ENCODE peak calls at places on chromosomes 6 and 20, in seven cellular contexts. One of them, this sample, is unnamed.
A peak's percentile ranks its signal among the peaks of the same experiment; 100 is the strongest.

GRCh38 chr20:61925555-61926252 is 140.0 kb downstream of the TAF4 start:
- DNase-seq in A549: no peak
- DNase-seq in mesenchymal stem cell: no peak
- DNase-seq in transverse colon: no peak
- DNase-seq in small intestine: no peak
- DNase-seq in SJSA1: peak; percentile 63
- DNase-seq in tibial artery: no peak
- DNase-seq in this sample: no peak

GRCh38 chr20:47605673-47606413 is 104.2 kb downstream of the NCOA3 start:
- DNase-seq in A549: no peak
- DNase-seq in mesenchymal stem cell: no peak
- DNase-seq in transverse colon: no peak
- DNase-seq in small intestine: no peak
- DNase-seq in SJSA1: no peak
- DNase-seq in tibial artery: no peak
- DNase-seq in this sample: no peak

GRCh38 chr20:49028684-49029083 is 17.4 kb upstream of the CSE1L start:
- DNase-seq in A549: peak; percentile 31
- DNase-seq in mesenchymal stem cell: peak; percentile 29
- DNase-seq in transverse colon: no peak
- DNase-seq in small intestine: no peak
- DNase-seq in SJSA1: no peak
- DNase-seq in tibial artery: no peak
- DNase-seq in this sample: no peak

GRCh38 chr6:44462335-44462734 is 74.8 kb downstream of the CDC5L start:
- DNase-seq in A549: no peak
- DNase-seq in mesenchymal stem cell: no peak
- DNase-seq in transverse colon: no peak
- DNase-seq in small intestine: no peak
- DNase-seq in SJSA1: no peak
- DNase-seq in tibial artery: no peak
- DNase-seq in this sample: no peak

GRCh38 chr6:147666254-147666653 is 157.8 kb downstream of the SAMD5 start:
- DNase-seq in A549: no peak
- DNase-seq in mesenchymal stem cell: no peak
- DNase-seq in transverse colon: no peak
- DNase-seq in small intestine: no peak
- DNase-seq in SJSA1: no peak
- DNase-seq in tibial artery: no peak
- DNase-seq in this sample: no peak

GRCh38 chr6:31401403-31401802 is 2.0 kb upstream of the MICA start:
- DNase-seq in A549: no peak
- DNase-seq in mesenchymal stem cell: peak; percentile 89
- DNase-seq in transverse colon: peak; percentile 75
- DNase-seq in small intestine: peak; percentile 71
- DNase-seq in SJSA1: peak; percentile 87
- DNase-seq in tibial artery: peak; percentile 51
- DNase-seq in this sample: no peak

GRCh38 chr20:30168025-30168799 is 1089.3 kb upstream of the DEFB115 start:
- DNase-seq in A549: no peak
- DNase-seq in mesenchymal stem cell: no peak
- DNase-seq in transverse colon: no peak
- DNase-seq in small intestine: no peak
- DNase-seq in SJSA1: no peak
- DNase-seq in tibial artery: no peak
- DNase-seq in this sample: no peak

GRCh38 chr6:31576897-31577341 is 1.6 kb downstream of the TNF start:
- DNase-seq in A549: no peak
- DNase-seq in mesenchymal stem cell: no peak
- DNase-seq in transverse colon: peak; percentile 60
- DNase-seq in small intestine: peak; percentile 57
- DNase-seq in SJSA1: no peak
- DNase-seq in tibial artery: no peak
- DNase-seq in this sample: no peak

GRCh38 chr6:166903027-166903426 is 53.3 kb downstream of the RNASET2 start:
- DNase-seq in A549: no peak
- DNase-seq in mesenchymal stem cell: no peak
- DNase-seq in transverse colon: no peak
- DNase-seq in small intestine: no peak
- DNase-seq in SJSA1: no peak
- DNase-seq in tibial artery: no peak
- DNase-seq in this sample: no peak

GRCh38 chr6:8218861-8219260 is 116.5 kb upstream of the EEF1E1 start:
- DNase-seq in A549: no peak
- DNase-seq in mesenchymal stem cell: no peak
- DNase-seq in transverse colon: no peak
- DNase-seq in small intestine: no peak
- DNase-seq in SJSA1: no peak
- DNase-seq in tibial artery: no peak
- DNase-seq in this sample: no peak

GRCh38 chr6:6923605-6924004 is 184.2 kb upstream of the RREB1 start:
- DNase-seq in A549: no peak
- DNase-seq in mesenchymal stem cell: no peak
- DNase-seq in transverse colon: no peak
- DNase-seq in small intestine: no peak
- DNase-seq in SJSA1: no peak
- DNase-seq in tibial artery: no peak
- DNase-seq in this sample: no peak

GRCh38 chr20:32007787-32008616 is 2.2 kb upstream of the CCM2L start:
- DNase-seq in A549: no peak
- DNase-seq in mesenchymal stem cell: no peak
- DNase-seq in transverse colon: no peak
- DNase-seq in small intestine: no peak
- DNase-seq in SJSA1: no peak
- DNase-seq in tibial artery: peak; percentile 31
- DNase-seq in this sample: peak; percentile 31

GRCh38 chr20:13930246-13930645 is 60.2 kb downstream of the SEL1L2 start:
- DNase-seq in A549: no peak
- DNase-seq in mesenchymal stem cell: no peak
- DNase-seq in transverse colon: no peak
- DNase-seq in small intestine: no peak
- DNase-seq in SJSA1: no peak
- DNase-seq in tibial artery: no peak
- DNase-seq in this sample: no peak

GRCh38 chr20:24821391-24821790 is 127.7 kb upstream of the CST7 start:
- DNase-seq in A549: no peak
- DNase-seq in mesenchymal stem cell: no peak
- DNase-seq in transverse colon: no peak
- DNase-seq in small intestine: no peak
- DNase-seq in SJSA1: no peak
- DNase-seq in tibial artery: no peak
- DNase-seq in this sample: no peak

GRCh38 chr6:104404377-104404776 is 455.3 kb downstream of the HACE1 start:
- DNase-seq in A549: no peak
- DNase-seq in mesenchymal stem cell: no peak
- DNase-seq in transverse colon: no peak
- DNase-seq in small intestine: no peak
- DNase-seq in SJSA1: peak; percentile 41
- DNase-seq in tibial artery: no peak
- DNase-seq in this sample: no peak

GRCh38 chr6:52371656-52372151 is 9.8 kb downstream of the PAQR8 start:
- DNase-seq in A549: no peak
- DNase-seq in mesenchymal stem cell: no peak
- DNase-seq in transverse colon: no peak
- DNase-seq in small intestine: peak; percentile 86
- DNase-seq in SJSA1: no peak
- DNase-seq in tibial artery: no peak
- DNase-seq in this sample: no peak

GRCh38 chr6:73017473-73017872 is 207.8 kb downstream of the KHDC1L start:
- DNase-seq in A549: no peak
- DNase-seq in mesenchymal stem cell: no peak
- DNase-seq in transverse colon: no peak
- DNase-seq in small intestine: no peak
- DNase-seq in SJSA1: no peak
- DNase-seq in tibial artery: no peak
- DNase-seq in this sample: no peak

GRCh38 chr6:14147891-14148290 is 30.3 kb downstream of the CD83 start:
- DNase-seq in A549: no peak
- DNase-seq in mesenchymal stem cell: no peak
- DNase-seq in transverse colon: no peak
- DNase-seq in small intestine: no peak
- DNase-seq in SJSA1: no peak
- DNase-seq in tibial artery: no peak
- DNase-seq in this sample: no peak

GRCh38 chr6:90088009-90088408 is 193.7 kb downstream of the GJA10 start:
- DNase-seq in A549: no peak
- DNase-seq in mesenchymal stem cell: peak; percentile 70
- DNase-seq in transverse colon: no peak
- DNase-seq in small intestine: no peak
- DNase-seq in SJSA1: peak; percentile 60
- DNase-seq in tibial artery: no peak
- DNase-seq in this sample: no peak

GRCh38 chr6:16403831-16404230 is 165.4 kb downstream of the GMPR start:
- DNase-seq in A549: no peak
- DNase-seq in mesenchymal stem cell: no peak
- DNase-seq in transverse colon: no peak
- DNase-seq in small intestine: no peak
- DNase-seq in SJSA1: peak; percentile 7
- DNase-seq in tibial artery: no peak
- DNase-seq in this sample: no peak

GRCh38 chr6:17886891-17887290 is 100.5 kb downstream of the KIF13A start:
- DNase-seq in A549: no peak
- DNase-seq in mesenchymal stem cell: no peak
- DNase-seq in transverse colon: no peak
- DNase-seq in small intestine: no peak
- DNase-seq in SJSA1: no peak
- DNase-seq in tibial artery: no peak
- DNase-seq in this sample: no peak

GRCh38 chr6:158939255-158940170 is 60.5 kb downstream of the RSPH3 start:
- DNase-seq in A549: no peak
- DNase-seq in mesenchymal stem cell: no peak
- DNase-seq in transverse colon: peak; percentile 47
- DNase-seq in small intestine: peak; percentile 19
- DNase-seq in SJSA1: no peak
- DNase-seq in tibial artery: no peak
- DNase-seq in this sample: no peak

DNA sequence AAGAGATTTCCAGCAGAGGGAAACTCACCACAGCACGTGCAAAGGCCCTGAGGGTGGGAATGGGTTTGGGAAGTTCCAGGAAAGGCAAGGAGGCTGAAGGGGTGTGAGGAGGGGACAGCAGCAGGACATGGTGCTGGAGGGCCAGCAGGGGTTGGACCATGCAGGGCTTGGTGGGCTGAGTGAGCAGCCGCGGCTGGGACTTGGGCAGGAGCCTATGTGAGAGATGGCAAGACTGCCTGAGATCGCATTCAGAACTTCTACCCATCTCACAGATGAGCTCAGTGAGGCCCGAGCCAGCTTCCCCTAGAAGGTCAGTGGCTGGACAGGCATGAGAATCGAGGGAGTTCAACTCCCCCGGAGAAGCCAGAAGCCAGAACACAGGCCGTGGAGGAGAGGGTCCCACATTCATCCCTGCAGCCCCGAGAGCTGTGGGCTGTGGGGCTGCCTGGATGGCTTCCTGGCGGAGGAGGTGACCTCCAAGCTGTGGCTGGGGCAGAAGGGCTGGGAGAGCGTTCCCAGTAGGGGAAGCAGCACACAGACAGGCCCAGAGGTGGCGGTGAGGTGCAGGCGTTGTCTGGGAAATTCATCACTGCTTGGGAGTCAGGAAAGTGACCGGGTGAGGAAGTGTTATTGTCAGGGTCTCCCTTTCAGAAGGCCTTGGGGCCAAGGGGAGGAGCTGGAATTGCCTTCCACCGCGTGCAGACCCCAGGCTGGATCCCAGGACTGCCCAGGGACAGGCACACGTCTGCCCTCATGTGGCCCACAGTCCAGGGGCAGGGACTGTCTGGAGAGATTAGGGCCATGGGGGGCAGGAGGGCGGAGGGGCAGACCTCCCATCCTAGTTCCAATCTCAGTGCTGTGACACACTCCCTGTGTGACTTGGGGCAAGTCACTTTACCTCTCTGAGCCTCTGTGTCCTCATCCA is 103.8 kb downstream of the CEBPB start:
- DNase-seq in A549: no peak
- DNase-seq in mesenchymal stem cell: peak; percentile 39
- DNase-seq in transverse colon: no peak
- DNase-seq in small intestine: no peak
- DNase-seq in SJSA1: no peak
- DNase-seq in tibial artery: no peak
- DNase-seq in this sample: no peak
- H3K27ac ChIP-seq in A549: peak overlapping the region; percentile 96
- H3K27ac ChIP-seq in mesenchymal stem cell: no peak overlapping the region
- H3K27ac ChIP-seq in transverse colon: peak overlapping the region; percentile 77
- H3K27ac ChIP-seq in small intestine: no peak overlapping the region
- H3K27ac ChIP-seq in SJSA1: no peak overlapping the region
- H3K27ac ChIP-seq in tibial artery: peak overlapping the region; percentile 79
- H3K27ac ChIP-seq in this sample: no peak overlapping the region

GRCh38 chr6:5518936-5519491 is 257.7 kb downstream of the FARS2 start:
- DNase-seq in A549: no peak
- DNase-seq in mesenchymal stem cell: peak; percentile 58
- DNase-seq in transverse colon: no peak
- DNase-seq in small intestine: no peak
- DNase-seq in SJSA1: no peak
- DNase-seq in tibial artery: no peak
- DNase-seq in this sample: no peak
- H3K4me1 ChIP-seq in A549: no peaks in the 10 kb centered on the region
- H3K4me1 ChIP-seq in mesenchymal stem cell: no peaks in the 10 kb centered on the region
- H3K4me1 ChIP-seq in transverse colon: no peaks in the 10 kb centered on the region
- H3K4me1 ChIP-seq in small intestine: no peaks in the 10 kb centered on the region
- H3K4me1 ChIP-seq in SJSA1: no peaks in the 10 kb centered on the region
- H3K4me1 ChIP-seq in tibial artery: no peaks in the 10 kb centered on the region
- H3K4me1 ChIP-seq in this sample: peaks cover 2% of the 10 kb centered on the region

GRCh38 chr20:55439057-55439456 is 566.3 kb downstream of the CBLN4 start:
- DNase-seq in A549: no peak
- DNase-seq in mesenchymal stem cell: no peak
- DNase-seq in transverse colon: no peak
- DNase-seq in small intestine: no peak
- DNase-seq in SJSA1: no peak
- DNase-seq in tibial artery: no peak
- DNase-seq in this sample: no peak

DNA sequence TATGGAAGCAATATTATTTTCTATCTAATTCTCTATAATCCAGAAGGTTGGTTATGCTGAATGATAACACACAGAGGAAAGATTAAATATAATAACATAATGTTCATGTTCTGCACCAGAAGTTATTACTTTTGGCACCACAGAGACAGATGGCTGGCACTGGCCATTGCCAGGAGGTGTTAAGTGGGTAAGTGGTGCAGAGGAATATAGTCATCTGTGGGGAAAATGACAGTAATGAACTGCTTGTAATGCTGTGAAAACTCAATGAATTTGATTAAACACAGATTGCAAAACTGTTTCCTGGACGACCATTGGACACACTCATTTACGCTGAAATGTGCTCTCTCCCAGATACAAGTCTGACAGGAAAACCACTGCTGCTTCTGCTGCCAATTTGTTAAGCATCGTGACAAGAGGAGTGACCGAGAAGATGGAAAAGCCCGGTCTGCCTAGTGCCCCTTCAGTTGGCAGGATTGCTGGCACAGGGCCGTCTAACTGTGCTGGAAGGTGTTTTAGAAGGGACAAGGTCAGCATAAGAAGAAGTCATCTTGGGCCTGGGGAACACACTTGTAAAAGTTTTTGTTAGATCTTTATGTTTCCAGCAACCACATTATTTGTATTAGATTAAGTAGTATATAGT is 567.4 kb downstream of the CBLN4 start:
- DNase-seq in A549: no peak
- DNase-seq in mesenchymal stem cell: no peak
- DNase-seq in transverse colon: no peak
- DNase-seq in small intestine: no peak
- DNase-seq in SJSA1: no peak
- DNase-seq in tibial artery: no peak
- DNase-seq in this sample: no peak
- H3K9me3 ChIP-seq in A549: no peaks in the 10 kb centered on the region
- H3K9me3 ChIP-seq in mesenchymal stem cell: no peaks in the 10 kb centered on the region
- H3K9me3 ChIP-seq in transverse colon: no peaks in the 10 kb centered on the region
- H3K9me3 ChIP-seq in small intestine: no peaks in the 10 kb centered on the region
- H3K9me3 ChIP-seq in SJSA1: no peaks in the 10 kb centered on the region
- H3K9me3 ChIP-seq in tibial artery: no peaks in the 10 kb centered on the region
- H3K9me3 ChIP-seq in this sample: no peaks in the 10 kb centered on the region

GRCh38 chr20:3046677-3047462 is 1.0 kb downstream of the MRPS26 start:
- DNase-seq in A549: no peak
- DNase-seq in mesenchymal stem cell: no peak
- DNase-seq in transverse colon: no peak
- DNase-seq in small intestine: peak; percentile 43
- DNase-seq in SJSA1: no peak
- DNase-seq in tibial artery: no peak
- DNase-seq in this sample: no peak
- H3K27ac ChIP-seq in A549: peak overlapping the region; percentile 94
- H3K27ac ChIP-seq in mesenchymal stem cell: no peak overlapping the region
- H3K27ac ChIP-seq in transverse colon: peak overlapping the region; percentile 89
- H3K27ac ChIP-seq in small intestine: peak overlapping the region; percentile 59
- H3K27ac ChIP-seq in SJSA1: no peak overlapping the region
- H3K27ac ChIP-seq in tibial artery: peak overlapping the region; percentile 88
- H3K27ac ChIP-seq in this sample: no peak overlapping the region